ENCODE peak calls at places on chromosomes 7 and 10, in five cellular contexts. K is Panc1, D is upper lobe of left lung, H is HCT116, Y is HepG2. Q is an unnamed sample.

GRCh38 chr7:38545977-38546376 is 85.2 kb downstream of the AMPH start:
- ATAC-seq in K (no peak), D (no peak), Y (no peak), H (no peak), Q (no peak)

GRCh38 chr10:119444866-119445265 is 97.7 kb downstream of the RGS10 start:
- ATAC-seq in Y (peak; percentile 15), D (no peak), K (peak; percentile 28), H (no peak), Q (no peak)

GRCh38 chr10:97297556-97298222 is 5.3 kb upstream of the ARHGAP19 start:
- ATAC-seq in H (no peak), K (no peak), Y (peak; percentile 56), D (peak; percentile 31), Q (no peak)

GRCh38 chr7:87000344-87000743 is 59.1 kb downstream of the ELAPOR2 start:
- ATAC-seq in D (no peak), Y (no peak), H (no peak), K (no peak), Q (no peak)

GRCh38 chr10:102633848-102634247 is 10.4 kb upstream of the TRIM8 start:
- ATAC-seq in K (no peak), D (no peak), H (no peak), Y (no peak), Q (no peak)

GRCh38 chr10:119309423-119309770 is 102.0 kb downstream of the GRK5 start:
- ATAC-seq in Y (no peak), D (no peak), K (no peak), H (no peak), Q (no peak)

GRCh38 chr10:34801066-34801738 is 13.9 kb downstream of the PARD3 start:
- ATAC-seq in D (no peak), Y (no peak), H (no peak), K (no peak), Q (no peak)

GRCh38 chr10:91552706-91553105 is 80.2 kb downstream of the PPP1R3C start:
- ATAC-seq in K (peak; percentile 65), D (peak; percentile 56), Y (peak; percentile 21), H (peak; percentile 80), Q (no peak)

DNA sequence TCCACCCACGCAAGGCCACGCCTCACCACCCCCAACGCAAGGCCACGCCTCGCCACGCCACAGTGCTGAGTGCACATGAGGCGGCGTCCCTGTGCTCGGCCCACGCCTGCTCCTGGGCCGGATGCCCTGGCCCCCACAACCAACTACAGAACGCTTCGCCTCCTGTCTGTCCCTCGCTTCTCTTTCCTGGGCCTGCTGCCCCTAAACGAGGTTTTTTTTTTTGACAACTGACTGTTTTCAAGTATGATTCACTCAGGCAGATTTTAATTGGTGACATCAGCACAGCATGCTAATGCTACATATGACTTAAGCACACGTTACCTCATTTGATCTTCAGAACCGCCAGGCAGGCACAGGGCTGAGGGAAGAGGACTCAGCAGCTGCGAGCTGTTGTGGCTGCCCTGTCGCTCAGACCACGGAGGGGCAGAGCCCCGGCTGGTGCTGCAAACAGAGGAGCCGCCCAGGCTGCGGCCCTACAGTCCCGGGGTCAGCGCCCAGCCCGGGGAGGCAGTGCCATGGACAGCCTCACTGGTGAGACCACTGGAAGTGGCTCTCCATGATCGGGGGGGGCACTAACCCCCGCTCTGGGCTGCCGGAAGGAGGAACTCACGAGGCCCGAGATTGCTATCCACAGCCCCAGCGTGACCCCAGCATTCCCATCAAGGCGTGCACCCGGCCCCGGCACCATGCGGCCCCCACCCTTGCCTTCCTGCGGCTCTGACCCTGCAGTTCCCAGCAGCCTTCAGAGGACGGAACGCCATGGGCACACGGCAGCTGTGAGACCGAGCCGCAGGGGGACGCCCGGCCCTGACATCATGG is 212.8 kb downstream of the MAD1L1 start:
- ATAC-seq in K (no peak), Y (no peak), D (peak; percentile 63), H (no peak), Q (peak; percentile 74)
- TF ChIP-seq POLR2AphosphoS5 in K (no peak), Y (no peak), D (no peak), H (no peak), Q (no peak)

DNA sequence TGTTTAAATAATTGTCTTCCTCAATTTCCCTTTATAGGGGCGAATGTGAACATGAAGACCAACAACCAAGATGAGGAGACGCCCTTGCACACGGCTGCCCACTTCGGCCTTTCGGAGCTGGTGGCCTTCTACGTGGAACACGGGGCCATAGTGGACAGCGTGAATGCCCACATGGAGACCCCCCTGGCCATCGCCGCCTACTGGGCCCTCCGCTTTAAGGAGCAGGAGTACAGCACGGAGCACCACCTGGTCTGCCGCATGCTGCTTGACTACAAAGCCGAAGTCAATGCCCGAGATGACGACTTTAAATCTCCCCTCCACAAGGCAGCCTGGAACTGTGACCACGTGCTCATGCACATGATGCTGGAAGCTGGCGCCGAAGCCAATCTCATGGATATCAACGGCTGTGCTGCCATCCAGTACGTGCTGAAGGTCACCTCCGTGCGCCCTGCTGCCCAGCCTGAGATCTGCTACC is 42.1 kb downstream of the ASB4 start:
- ATAC-seq in H (peak; percentile 47), Y (peak; percentile 22), K (peak; percentile 33), D (no peak), Q (peak; percentile 25)
- TF ChIP-seq CTCF in H (no peak), Y (no peak), K (peak; percentile 54), D (no peak), Q (peak; percentile 1)

DNA sequence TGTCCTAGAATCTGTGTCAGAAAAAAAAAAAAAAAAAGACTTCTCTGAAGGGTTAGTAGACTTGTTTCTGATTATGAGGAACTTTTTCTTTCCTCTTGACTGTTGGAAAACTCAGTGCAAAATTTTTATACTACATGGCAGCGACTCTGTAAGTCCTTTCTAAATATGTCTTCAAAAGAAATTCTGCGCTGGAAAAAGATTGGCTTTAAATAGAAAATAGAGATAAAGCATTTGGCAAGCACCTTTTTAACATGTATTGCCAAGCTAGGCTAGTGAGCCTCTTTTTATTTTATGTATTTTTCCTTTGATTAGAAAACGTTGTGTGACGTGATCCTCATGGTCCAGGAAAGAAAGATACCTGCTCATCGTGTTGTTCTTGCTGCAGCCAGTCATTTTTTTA is 17.9 kb downstream of the KLHL7 start:
- ATAC-seq in K (no peak), Y (no peak), D (no peak), H (no peak), Q (no peak)
- TF ChIP-seq POLR2AphosphoS5 in K (no peak), Y (no peak), D (no peak), H (no peak), Q (no peak)

GRCh38 chr10:86585726-86586048 is 64.1 kb upstream of the WAPL start:
- ATAC-seq in D (no peak), K (peak; percentile 36), Y (no peak), H (no peak), Q (no peak)
- TF ChIP-seq CTCF in D (peak; percentile 1), K (peak; percentile 33), Y (no peak), H (no peak), Q (no peak)

DNA sequence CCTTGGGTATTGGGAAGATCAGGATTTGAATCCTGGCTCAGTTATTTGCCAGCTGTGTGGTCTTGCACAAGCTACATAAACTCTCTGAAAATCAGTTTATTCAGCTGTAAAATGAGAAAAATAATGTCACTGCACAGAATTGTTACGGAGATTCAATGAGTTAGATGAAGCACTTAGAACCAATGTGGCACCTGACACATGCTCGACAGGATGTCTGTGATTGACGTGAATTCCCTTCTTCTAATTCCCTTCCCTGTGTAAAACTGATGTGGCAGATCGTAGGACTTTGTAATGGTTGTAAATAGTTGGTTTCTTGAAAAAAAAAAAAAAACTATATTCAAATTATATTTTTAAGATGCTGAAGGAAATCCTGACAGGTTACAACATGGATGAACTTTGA is 249.9 kb upstream of the MKLN1 start:
- ATAC-seq in H (no peak), D (no peak), Y (no peak), K (no peak), Q (no peak)
- TF ChIP-seq POLR2AphosphoS5 in H (no peak), D (no peak), Y (no peak), K (no peak), Q (no peak)

GRCh38 chr10:69774596-69774995 is 27.1 kb upstream of the COL13A1 start:
- ATAC-seq in Y (no peak), H (peak; percentile 69), D (no peak), K (no peak), Q (no peak)
- TF ChIP-seq CTCF in Y (no peak), H (no peak), D (no peak), K (no peak), Q (no peak)

GRCh38 chr7:139936760-139937310 is 107.8 kb downstream of the TBXAS1 start:
- ATAC-seq in K (no peak), D (peak; percentile 23), Y (peak; percentile 77), H (no peak), Q (peak; percentile 43)

GRCh38 chr7:139930286-139930965 is 101.4 kb downstream of the TBXAS1 start:
- ATAC-seq in K (no peak), H (no peak), Y (no peak), D (no peak), Q (no peak)

DNA sequence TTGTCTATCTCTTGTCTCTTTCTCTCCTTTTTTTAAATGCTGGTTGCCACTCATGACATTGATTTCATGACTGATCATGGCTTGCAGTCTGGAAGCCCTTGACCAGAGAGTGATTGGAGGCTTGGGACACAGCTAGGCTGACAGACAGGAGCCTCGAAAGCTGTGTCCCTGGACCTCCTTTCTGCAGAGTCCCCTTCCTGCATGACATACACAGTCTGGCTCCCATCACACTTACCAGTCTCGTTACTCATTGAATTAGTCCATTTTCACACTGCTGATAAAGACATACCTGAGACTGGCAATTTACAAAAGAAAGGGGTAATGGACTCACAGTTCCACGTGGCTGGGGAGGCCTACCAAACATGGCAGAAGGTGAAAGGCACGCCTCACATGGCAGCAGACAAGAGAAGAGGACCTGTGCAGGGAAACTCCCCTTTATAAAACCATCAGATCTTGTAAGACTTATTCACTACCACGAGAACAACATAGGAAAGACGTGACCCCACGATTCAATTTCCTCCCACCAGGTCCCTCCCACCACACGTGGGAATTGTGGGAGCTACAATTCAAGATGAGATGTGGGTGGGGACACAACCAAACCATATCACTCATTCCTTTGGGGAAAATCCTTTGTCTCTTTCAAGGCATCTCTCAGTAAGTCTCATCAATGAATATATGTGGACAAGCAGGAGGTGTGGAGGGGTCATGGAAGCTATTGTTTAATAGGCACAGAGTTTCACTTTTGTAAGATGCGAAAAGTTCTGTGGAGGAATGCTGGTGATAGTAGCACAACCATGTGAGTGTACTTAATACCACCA is 102.3 kb downstream of the TBXAS1 start:
- ATAC-seq in D (no peak), K (no peak), H (no peak), Y (no peak), Q (no peak)
- TF ChIP-seq POLR2AphosphoS5 in D (no peak), K (no peak), H (no peak), Y (no peak), Q (no peak)

DNA sequence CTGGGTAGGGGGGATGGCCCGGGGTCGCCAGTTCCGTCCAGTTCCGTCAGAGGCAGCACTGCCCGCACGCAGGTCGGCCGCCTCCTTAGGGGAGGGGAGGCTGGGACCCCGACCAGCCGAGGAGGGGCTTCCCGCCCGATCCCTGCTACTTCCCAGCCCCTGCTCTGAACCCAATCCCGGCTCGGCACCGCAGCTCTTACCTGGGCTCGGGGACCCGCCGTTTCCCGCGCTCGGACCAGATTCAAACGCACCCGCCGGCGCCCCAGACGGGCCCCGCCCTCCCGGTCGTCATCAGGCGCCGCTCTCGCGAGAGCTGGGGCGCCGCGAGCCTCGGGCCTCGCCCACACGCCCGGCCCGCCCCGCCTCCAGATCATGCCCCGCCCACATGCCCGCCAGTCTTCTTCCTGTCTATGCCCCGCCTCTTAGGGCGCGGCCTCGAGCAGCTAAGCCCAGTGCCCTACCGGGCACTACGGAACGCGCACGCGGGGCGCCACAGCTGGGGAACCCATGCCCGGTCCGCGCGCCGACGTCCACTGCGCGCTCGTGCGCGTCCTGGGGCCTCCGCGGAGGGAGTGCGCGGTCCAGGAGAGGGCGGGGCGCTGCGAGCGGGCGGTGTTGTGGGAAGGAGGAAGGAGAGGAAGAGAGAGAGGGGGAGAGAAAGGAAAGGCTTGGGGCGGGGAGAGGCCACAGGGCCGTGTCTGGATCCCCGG is at the start of gene NCAPG2:
- ATAC-seq in K (peak; percentile 99), H (peak; percentile 97), D (peak; percentile 99), Y (peak; percentile 96), Q (peak; percentile 99)
- TF ChIP-seq CTCF in K (no peak), H (peak; percentile 17), D (peak; percentile 91), Y (peak; percentile 41), Q (peak; percentile 70)

Q was measured in gastroesophageal sphincter.